ENCODE peak calls at places on chromosomes 5 and 9, in seven cellular contexts. H, P, F, V, O, R and S are unnamed samples.
A peak's percentile ranks its signal among the peaks of the same experiment; 100 is the strongest.

GRCh38 chr5:180396931-180397330 is 43.8 kb upstream of the GFPT2 start:
- DNase-seq in V (no peak), H (no peak), F (peak; percentile 5), O (no peak), P (peak; percentile 4), R (no peak), S (no peak)

GRCh38 chr5:135738564-135738875 is 95.9 kb upstream of the SLC25A48 start:
- DNase-seq in F (no peak), V (no peak), H (no peak), R (no peak), O (no peak), P (no peak), S (no peak)

GRCh38 chr5:173907686-173908371 is 19.7 kb downstream of the CPEB4 start:
- DNase-seq in F (no peak), V (no peak), H (no peak), O (peak; percentile 28), R (no peak), P (no peak), S (no peak)

GRCh38 chr5:2989517-2989916 is 238.0 kb upstream of the IRX2 start:
- DNase-seq in F (no peak), H (no peak), P (no peak), R (no peak), V (no peak), O (no peak), S (no peak)

GRCh38 chr9:136808075-136808780 is 480 bp downstream of the RABL6 start:
- DNase-seq in P (no peak), O (no peak), H (no peak), F (peak; percentile 78), R (no peak), V (no peak), S (no peak)

GRCh38 chr9:114031948-114032688 is 46.0 kb downstream of the AMBP start:
- DNase-seq in F (no peak), P (no peak), H (no peak), R (no peak), O (no peak), V (no peak), S (no peak)

GRCh38 chr5:122846051-122846567 is 696 bp downstream of the SNX24 start:
- DNase-seq in P (no peak), F (peak; percentile 30), H (peak; percentile 47), O (peak; percentile 73), R (no peak), V (no peak), S (peak; percentile 84)

GRCh38 chr9:38195737-38196161 is 126.7 kb upstream of the SHB start:
- DNase-seq in F (no peak), V (no peak), H (peak; percentile 41), R (no peak), O (no peak), P (no peak), S (peak; percentile 45)

GRCh38 chr9:4011062-4011461 is 288.8 kb downstream of the GLIS3 start:
- DNase-seq in O (no peak), H (no peak), P (no peak), V (no peak), F (no peak), R (no peak), S (no peak)

GRCh38 chr9:16521868-16522381 is 348.5 kb downstream of the BNC2 start:
- DNase-seq in R (no peak), P (no peak), F (peak; percentile 19), H (no peak), O (peak; percentile 94), V (no peak), S (no peak)

GRCh38 chr9:116287721-116288120 is 134.1 kb downstream of the PAPPA start:
- DNase-seq in R (no peak), O (peak; percentile 73), F (no peak), V (no peak), P (no peak), H (no peak), S (no peak)

GRCh38 chr5:79240561-79240960 is 4.6 kb downstream of the JMY start:
- DNase-seq in V (no peak), P (no peak), R (no peak), F (no peak), H (no peak), O (no peak), S (no peak)

GRCh38 chr5:132426525-132427138 is 57.1 kb downstream of the SLC22A5 start:
- DNase-seq in O (peak; percentile 97), P (peak; percentile 75), H (peak; percentile 46), V (no peak), F (peak; percentile 67), R (no peak), S (peak; percentile 58)

GRCh38 chr9:107927276-107927675 is 437.7 kb upstream of the KLF4 start:
- DNase-seq in O (no peak), F (no peak), H (no peak), V (no peak), R (no peak), P (no peak), S (no peak)

GRCh38 chr9:112422417-112423148 is 42.7 kb downstream of the HSDL2 start:
- DNase-seq in R (no peak), V (no peak), O (no peak), F (no peak), P (peak; percentile 70), H (no peak), S (no peak)

GRCh38 chr5:108924457-108924961 is 176.8 kb downstream of the FER start:
- DNase-seq in P (peak; percentile 7), V (no peak), H (peak; percentile 10), F (no peak), O (no peak), R (no peak), S (peak; percentile 65)

GRCh38 chr5:150288361-150288760 is 1.2 kb downstream of the CAMK2A start:
- DNase-seq in O (no peak), V (no peak), R (no peak), P (no peak), H (no peak), F (no peak), S (no peak)

GRCh38 chr5:1150866-1151265 is 39.0 kb upstream of the SLC12A7 start:
- DNase-seq in R (no peak), H (no peak), V (no peak), P (no peak), F (no peak), O (no peak), S (no peak)

DNA sequence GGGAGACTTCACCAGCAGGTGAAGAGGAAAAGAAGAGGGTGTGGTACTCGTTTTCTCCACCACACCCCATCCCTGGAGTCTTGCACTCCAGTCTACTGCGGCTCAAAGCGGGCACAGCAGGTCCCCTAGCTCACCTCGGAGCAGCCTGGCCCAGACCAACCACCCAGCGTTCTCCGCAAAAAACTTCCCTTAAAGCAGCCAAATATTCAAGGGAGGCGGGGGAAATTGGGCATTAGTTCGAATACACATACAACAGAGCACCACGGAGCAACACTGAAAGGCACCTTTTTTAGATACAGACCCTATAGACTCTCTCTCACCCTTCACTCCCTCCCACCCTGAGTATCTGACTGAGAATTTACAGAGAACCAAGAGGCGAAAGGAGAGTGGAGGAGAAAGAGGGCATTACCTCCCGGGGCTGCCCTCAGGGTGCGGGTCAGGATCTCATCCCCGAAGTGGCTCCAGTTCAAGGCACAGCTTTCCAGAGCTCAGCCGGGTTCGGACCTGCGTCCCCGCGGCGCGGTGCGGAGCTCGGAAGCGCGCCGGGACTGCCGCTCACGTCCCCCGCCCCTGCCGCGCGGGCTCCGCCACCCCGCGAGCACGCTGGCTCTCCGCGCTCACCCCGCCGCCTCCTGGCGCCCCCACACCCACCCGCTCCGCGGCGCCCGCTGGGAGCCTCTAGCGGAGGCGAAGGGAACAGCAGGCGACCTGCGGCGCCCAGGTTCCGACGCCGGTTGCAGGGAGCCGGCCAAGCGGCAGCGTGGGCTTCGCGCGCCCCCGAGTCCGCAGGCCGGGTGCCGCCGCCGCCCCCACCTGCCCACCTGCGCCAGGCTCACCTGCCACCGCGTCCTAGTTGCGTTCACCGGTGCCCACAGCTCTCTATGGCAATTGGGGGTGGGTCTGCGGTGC is 1638.7 kb upstream of the C9orf72 start:
- DNase-seq in F (peak; percentile 89), P (no peak), R (no peak), O (no peak), V (no peak), H (peak; percentile 47), S (peak; percentile 12)
- TF ChIP-seq RFX5 in F (no peak), P (no peak), R (no peak), O (no peak), V (no peak), H (no peak), S (no peak)

DNA sequence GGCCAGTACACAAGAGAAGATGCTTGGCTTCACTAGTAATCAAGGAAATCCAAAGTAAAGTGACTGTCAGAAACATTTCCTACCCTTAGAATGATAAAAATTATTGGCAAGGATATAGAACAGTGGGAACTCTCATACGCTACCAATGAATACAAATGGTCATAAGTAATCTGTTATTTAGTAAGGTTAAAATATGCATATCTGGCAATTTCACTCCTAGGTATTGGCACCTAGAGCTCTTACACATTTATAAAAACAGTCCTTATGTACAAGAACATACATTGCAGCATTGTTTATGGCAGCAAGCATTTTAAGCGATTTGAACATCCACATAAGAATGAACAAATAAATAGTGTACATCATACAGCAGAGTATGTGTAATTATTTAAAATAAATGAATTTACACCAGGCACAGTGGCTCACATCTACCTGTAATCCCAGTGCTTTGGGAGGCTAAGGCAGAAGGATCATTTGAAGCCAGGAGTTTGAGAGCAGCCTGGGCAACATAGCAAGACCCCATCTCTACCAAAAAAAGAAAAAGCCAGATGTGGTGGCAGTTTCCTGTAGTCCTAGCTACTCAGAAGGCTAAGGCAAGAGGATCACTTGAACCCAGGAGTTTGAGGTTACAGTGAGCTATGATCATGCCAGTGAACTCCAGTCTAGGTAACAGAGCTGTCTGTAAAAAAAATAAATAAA is 93.3 kb downstream of the NIPBL start:
- DNase-seq in R (no peak), H (no peak), F (no peak), P (no peak), O (no peak), V (no peak), S (no peak)
- TF ChIP-seq RFX5 in R (no peak), H (no peak), F (no peak), P (no peak), O (no peak), V (no peak), S (no peak)

GRCh38 chr5:57435701-57436134 is 46.9 kb downstream of the ACTBL2 start:
- DNase-seq in V (no peak), R (no peak), O (peak; percentile 99), P (no peak), H (peak; percentile 71), F (no peak), S (peak; percentile 23)
- TF ChIP-seq RFX5 in V (no peak), R (no peak), O (no peak), P (no peak), H (no peak), F (no peak), S (no peak)

GRCh38 chr5:61766141-61766540 is 434.1 kb downstream of the ZSWIM6 start:
- DNase-seq in F (no peak), H (no peak), V (no peak), R (no peak), P (no peak), O (no peak), S (no peak)

GRCh38 chr5:61765471-61765870 is 433.4 kb downstream of the ZSWIM6 start:
- DNase-seq in O (no peak), P (no peak), R (no peak), F (no peak), V (no peak), H (no peak), S (no peak)

GRCh38 chr5:61771062-61771461 is 439.0 kb downstream of the ZSWIM6 start:
- DNase-seq in F (no peak), P (no peak), H (no peak), V (no peak), R (no peak), O (no peak), S (no peak)

GRCh38 chr5:61767231-61768080 is 435.4 kb downstream of the ZSWIM6 start:
- DNase-seq in H (no peak), O (no peak), P (no peak), F (no peak), R (no peak), V (no peak), S (no peak)

GRCh38 chr5:61768692-61769281 is 436.7 kb downstream of the ZSWIM6 start:
- DNase-seq in V (no peak), R (peak; percentile 23), H (peak; percentile 73), O (peak; percentile 3), P (peak; percentile 52), F (peak; percentile 31), S (peak; percentile 70)
- TF ChIP-seq RFX5 in V (no peak), R (no peak), H (no peak), O (no peak), P (no peak), F (no peak), S (no peak)